ENCODE peak calls at places on chromosomes 1 and 21, in ten cellular contexts. Z is esophagus muscularis mucosa; O is effector memory CD4-positive, alpha-beta T cell; T is colonic mucosa; X is OCI-LY7; Q is cardiac muscle cell; S is heart right ventricle; V is stomach; B is CD4-positive, alpha-beta memory T cell; K is heart left ventricle. M is an unnamed sample. For H3K4me1, the result is how much of the 10 kb centered on the place peaks cover.

GRCh38 chr1:170881268-170882265 is 53.8 kb upstream of the MROH9 start:
- DNase-seq in Z (no peak), O (no peak), T (peak), X (no peak), Q (peak), S (no peak), V (no peak), B (no peak), K (no peak), M (no peak)

GRCh38 chr1:24910751-24911650 is 19.1 kb downstream of the RUNX3 start:
- DNase-seq in Z (no peak), O (peak), T (peak), X (no peak), Q (peak), S (no peak), V (peak), B (peak), K (no peak), M (no peak)

GRCh38 chr1:28482702-28483101 is 23.1 kb upstream of the RCC1 start:
- DNase-seq in Z (no peak), O (no peak), T (no peak), X (no peak), Q (no peak), S (no peak), V (no peak), B (no peak), K (no peak), M (no peak)

GRCh38 chr1:247845011-247845692 is 3.5 kb upstream of the OR11L1 start:
- DNase-seq in Z (no peak), O (no peak), T (no peak), X (no peak), Q (no peak), S (no peak), V (no peak), B (no peak), K (no peak), M (no peak)

GRCh38 chr1:169779970-169780369 is 14.7 kb downstream of the METTL18 start:
- DNase-seq in Z (no peak), O (no peak), T (no peak), X (no peak), Q (no peak), S (no peak), V (no peak), B (no peak), K (no peak), M (no peak)

GRCh38 chr1:26951821-26952497 is 8.3 kb downstream of the KDF1 start:
- DNase-seq in Z (no peak), O (no peak), T (no peak), X (no peak), Q (no peak), S (no peak), V (no peak), B (no peak), K (no peak), M (no peak)

GRCh38 chr1:152029144-152029936 is 7.5 kb downstream of the S100A11 start:
- DNase-seq in Z (no peak), O (no peak), T (no peak), X (peak), Q (peak), S (no peak), V (no peak), B (no peak), K (no peak), M (no peak)

GRCh38 chr1:223543559-223543958 is 121.9 kb downstream of the CAPN8 start:
- DNase-seq in Z (no peak), O (no peak), T (no peak), X (no peak), Q (no peak), S (no peak), V (no peak), B (no peak), K (no peak), M (no peak)

GRCh38 chr1:232290570-232290969 is 339.4 kb downstream of the SIPA1L2 start:
- DNase-seq in Z (no peak), O (no peak), T (no peak), X (no peak), Q (no peak), S (no peak), V (no peak), B (no peak), K (no peak), M (no peak)

GRCh38 chr1:163472267-163472666 is 150.5 kb downstream of the NUF2 start:
- DNase-seq in Z (no peak), O (no peak), T (peak), X (no peak), Q (no peak), S (no peak), V (no peak), B (no peak), K (no peak), M (no peak)

GRCh38 chr1:2049517-2050481 is at the start of gene PRKCZ:
- DNase-seq in Z (no peak), O (peak), T (peak), X (peak), Q (peak), S (peak), V (peak), B (peak), K (peak), M (peak)

GRCh38 chr1:22321917-22322316 is 129.7 kb upstream of the ZBTB40 start:
- DNase-seq in Z (no peak), O (no peak), T (no peak), X (no peak), Q (no peak), S (no peak), V (no peak), B (no peak), K (no peak), M (no peak)

GRCh38 chr1:40409467-40409866 is 35.9 kb downstream of the SMAP2 start:
- DNase-seq in Z (no peak), O (no peak), T (no peak), X (no peak), Q (no peak), S (no peak), V (no peak), B (no peak), K (no peak), M (no peak)

GRCh38 chr21:31213787-31214186 is 130.3 kb downstream of the TIAM1 start:
- DNase-seq in Z (no peak), O (no peak), T (no peak), X (no peak), Q (no peak), S (no peak), V (no peak), B (peak), K (no peak), M (no peak)

GRCh38 chr1:222711319-222712252 is 705 bp downstream of the AIDA start:
- DNase-seq in Z (no peak), O (peak), T (peak), X (peak), Q (peak), S (peak), V (peak), B (peak), K (peak), M (peak)

GRCh38 chr1:151143986-151144385 is 2.4 kb downstream of the SEMA6C start:
- DNase-seq in Z (no peak), O (no peak), T (no peak), X (no peak), Q (no peak), S (no peak), V (no peak), B (no peak), K (no peak), M (no peak)

GRCh38 chr1:110433213-110433612 is 17.7 kb upstream of the PROK1 start:
- DNase-seq in Z (no peak), O (no peak), T (no peak), X (no peak), Q (no peak), S (no peak), V (no peak), B (no peak), K (no peak), M (no peak)

GRCh38 chr1:1969505-1969900 is 34.1 kb downstream of the CFAP74 start:
- DNase-seq in Z (no peak), O (no peak), T (no peak), X (no peak), Q (no peak), S (no peak), V (no peak), B (no peak), K (no peak), M (no peak)

GRCh38 chr1:31196685-31197084 is 43.0 kb downstream of the NKAIN1 start:
- DNase-seq in Z (no peak), O (no peak), T (no peak), X (no peak), Q (peak), S (no peak), V (no peak), B (no peak), K (no peak), M (no peak)

GRCh38 chr1:156356875-156357534 is 12.0 kb upstream of the RHBG start:
- DNase-seq in Z (no peak), O (peak), T (peak), X (peak), Q (no peak), S (peak), V (peak), B (peak), K (peak), M (no peak)

GRCh38 chr21:39263372-39263771 is 50.1 kb downstream of the BRWD1 start:
- DNase-seq in Z (no peak), O (no peak), T (no peak), X (no peak), Q (peak), S (no peak), V (no peak), B (no peak), K (no peak), M (no peak)

GRCh38 chr1:32701421-32701911 is 1.1 kb downstream of the SYNC start:
- DNase-seq in Z (no peak), O (no peak), T (peak), X (no peak), Q (no peak), S (no peak), V (no peak), B (no peak), K (peak), M (no peak)

GRCh38 chr1:29195875-29196274 is 14.2 kb upstream of the SRSF4 start:
- DNase-seq in Z (no peak), O (no peak), T (no peak), X (no peak), Q (no peak), S (no peak), V (peak), B (no peak), K (no peak), M (no peak)

GRCh38 chr1:2937805-2938204 is 83.5 kb upstream of the ACTRT2 start:
- DNase-seq in Z (no peak), O (no peak), T (no peak), X (no peak), Q (no peak), S (no peak), V (no peak), B (no peak), K (no peak), M (no peak)

GRCh38 chr1:97441966-97442365 is 478.9 kb downstream of the DPYD start:
- DNase-seq in Z (no peak), O (no peak), T (no peak), X (no peak), Q (no peak), S (no peak), V (no peak), B (no peak), K (no peak), M (no peak)

GRCh38 chr1:119679223-119679622 is 31.2 kb upstream of the ZNF697 start:
- DNase-seq in Z (no peak), O (no peak), T (no peak), X (no peak), Q (no peak), S (no peak), V (no peak), B (no peak), K (no peak), M (no peak)

GRCh38 chr1:13749543-13750307 is 49.7 kb downstream of the PRDM2 start:
- DNase-seq in Z (peak), O (no peak), T (no peak), X (peak), Q (peak), S (peak), V (peak), B (no peak), K (peak), M (peak)

GRCh38 chr1:111302374-111302773 is 11.7 kb downstream of the CHIA start:
- DNase-seq in Z (no peak), O (no peak), T (no peak), X (no peak), Q (no peak), S (no peak), V (no peak), B (no peak), K (no peak), M (no peak)

GRCh38 chr1:239952348-239953307 is 139.1 kb upstream of the FMN2 start:
- DNase-seq in Z (no peak), O (no peak), T (no peak), X (no peak), Q (peak), S (no peak), V (no peak), B (no peak), K (no peak), M (no peak)

GRCh38 chr1:246160905-246161304 is 346.2 kb downstream of the SMYD3 start:
- DNase-seq in Z (peak), O (no peak), T (no peak), X (no peak), Q (no peak), S (no peak), V (no peak), B (no peak), K (no peak), M (no peak)

GRCh38 chr1:58596631-58597052 is 19.6 kb upstream of the TACSTD2 start:
- DNase-seq in Z (no peak), O (no peak), T (no peak), X (no peak), Q (no peak), S (no peak), V (no peak), B (no peak), K (no peak), M (no peak)

GRCh38 chr1:44024903-44025525 is 6.2 kb downstream of the SLC6A9 start:
- DNase-seq in Z (no peak), O (no peak), T (no peak), X (no peak), Q (no peak), S (no peak), V (no peak), B (no peak), K (no peak), M (no peak)
- H3K4me1 ChIP-seq in Z (under half), O (under half), T (under half), X (under half), Q (under half), S (under half), V (under half), B (under half), K (under half), M (under half)

DNA sequence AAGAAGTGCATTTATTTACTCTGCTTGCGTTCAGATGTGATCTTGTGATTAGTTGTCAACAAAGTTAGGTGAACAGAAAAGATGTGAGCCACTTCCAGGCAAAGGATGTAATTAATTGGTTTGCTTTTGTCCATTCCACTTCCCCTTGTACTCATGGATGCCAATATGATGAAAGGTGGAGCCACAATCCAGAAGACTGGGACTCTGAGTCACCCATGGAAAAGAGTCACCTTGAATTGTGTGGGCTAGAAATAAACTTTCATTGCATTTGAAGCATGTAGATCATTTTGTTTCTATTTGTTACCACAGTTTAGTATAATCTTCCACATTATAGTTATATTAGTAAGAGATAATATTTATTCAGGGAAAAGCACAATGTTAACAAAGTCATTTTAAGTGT is 684.2 kb downstream of the LTN1 start:
- DNase-seq in Z (no peak), O (no peak), T (no peak), X (no peak), Q (no peak), S (no peak), V (no peak), B (no peak), K (no peak), M (no peak)
- H3K4me1 ChIP-seq in Z (under half), O (under half), T (under half), X (under half), Q (under half), S (under half), V (under half), B (under half), K (under half), M (under half)

GRCh38 chr1:184052194-184052559 is 647 bp downstream of the TSEN15 start:
- DNase-seq in Z (no peak), O (no peak), T (no peak), X (peak), Q (peak), S (no peak), V (no peak), B (no peak), K (no peak), M (no peak)

GRCh38 chr1:184051138-184051484 is 419 bp upstream of the TSEN15 start:
- DNase-seq in Z (no peak), O (no peak), T (no peak), X (no peak), Q (no peak), S (no peak), V (no peak), B (no peak), K (no peak), M (no peak)

GRCh38 chr1:184053881-184054280 is 2.4 kb downstream of the TSEN15 start:
- DNase-seq in Z (no peak), O (no peak), T (no peak), X (no peak), Q (no peak), S (no peak), V (no peak), B (no peak), K (no peak), M (no peak)

GRCh38 chr1:184051485-184052193 is at the start of gene TSEN15:
- DNase-seq in Z (no peak), O (no peak), T (peak), X (peak), Q (peak), S (peak), V (peak), B (peak), K (peak), M (peak)

DNA sequence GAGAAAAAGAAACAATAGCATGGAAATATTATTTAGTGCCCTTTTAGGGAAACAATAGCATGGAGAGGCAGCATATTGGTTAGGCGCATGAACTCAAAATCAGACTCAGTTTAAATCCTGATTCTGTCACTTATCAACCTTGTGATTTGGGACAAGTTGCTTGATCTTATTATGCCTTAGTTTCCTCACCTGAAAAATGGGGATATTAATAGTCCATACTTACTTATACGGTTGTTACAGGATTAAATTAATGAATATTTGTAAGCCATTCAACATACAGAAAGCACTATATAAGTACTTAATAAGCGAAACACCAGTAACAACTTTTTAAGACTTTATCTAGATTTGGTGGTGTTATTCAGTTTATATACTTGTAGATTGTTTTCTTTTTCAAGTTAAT is 1.2 kb downstream of the TSEN15 start:
- DNase-seq in Z (no peak), O (no peak), T (no peak), X (no peak), Q (no peak), S (no peak), V (no peak), B (no peak), K (no peak), M (no peak)
- H3K4me1 ChIP-seq in Z (half or more), O (under half), T (under half), X (under half), Q (under half), S (under half), V (under half), B (under half), K (under half), M (under half)

GRCh38 chr1:160411963-160412362 is 11.6 kb downstream of the VANGL2 start:
- DNase-seq in Z (no peak), O (no peak), T (no peak), X (no peak), Q (no peak), S (no peak), V (no peak), B (no peak), K (no peak), M (no peak)

GRCh38 chr1:160408864-160409263 is 8.5 kb downstream of the VANGL2 start:
- DNase-seq in Z (no peak), O (no peak), T (no peak), X (no peak), Q (no peak), S (no peak), V (no peak), B (no peak), K (no peak), M (no peak)

GRCh38 chr1:160411231-160411630 is 10.9 kb downstream of the VANGL2 start:
- DNase-seq in Z (no peak), O (no peak), T (no peak), X (no peak), Q (no peak), S (no peak), V (no peak), B (no peak), K (no peak), M (no peak)

GRCh38 chr1:160407819-160408801 is 7.7 kb downstream of the VANGL2 start:
- DNase-seq in Z (no peak), O (no peak), T (peak), X (no peak), Q (peak), S (no peak), V (no peak), B (no peak), K (no peak), M (peak)

DNA sequence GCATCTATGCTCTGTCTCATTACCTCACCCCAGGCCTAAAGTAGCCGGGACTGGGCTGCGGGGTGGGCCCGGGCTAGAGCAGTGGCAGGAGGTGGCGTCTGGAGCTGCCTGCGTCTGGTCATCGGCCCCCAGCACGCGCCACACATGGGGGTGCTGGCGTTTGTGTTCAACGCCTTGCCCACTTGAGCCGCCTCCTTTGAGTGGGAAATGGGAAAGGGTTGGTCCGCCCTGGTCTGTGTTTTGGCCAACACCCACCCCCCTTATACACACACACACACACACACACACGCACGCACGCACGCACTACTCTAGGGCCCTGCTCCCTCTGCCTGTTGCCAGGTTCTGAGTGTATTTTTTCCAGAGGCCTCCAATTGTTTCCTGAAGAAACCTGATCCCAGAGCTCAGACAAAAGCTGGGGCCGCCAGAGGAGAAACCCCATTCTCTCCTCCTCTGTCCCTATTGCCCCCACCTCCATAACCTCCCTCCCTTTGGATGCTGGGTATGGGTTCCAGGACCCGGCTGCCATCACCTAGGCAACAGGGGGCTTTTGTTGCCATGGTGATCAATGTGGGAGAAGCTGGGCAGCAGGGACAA is 10.1 kb downstream of the VANGL2 start:
- DNase-seq in Z (no peak), O (no peak), T (no peak), X (no peak), Q (peak), S (no peak), V (no peak), B (no peak), K (no peak), M (no peak)
- H3K4me1 ChIP-seq in Z (under half), O (under half), T (under half), X (under half), Q (under half), S (under half), V (under half), B (under half), K (under half), M (under half)

GRCh38 chr1:67752306-67752705 is 67.3 kb downstream of the GADD45A start:
- DNase-seq in Z (no peak), O (no peak), T (no peak), X (no peak), Q (peak), S (no peak), V (no peak), B (no peak), K (no peak), M (no peak)

GRCh38 chr1:67748630-67749029 is 63.6 kb downstream of the GADD45A start:
- DNase-seq in Z (no peak), O (no peak), T (peak), X (no peak), Q (peak), S (no peak), V (no peak), B (no peak), K (no peak), M (no peak)

GRCh38 chr1:67749263-67749843 is 64.4 kb downstream of the GADD45A start:
- DNase-seq in Z (no peak), O (no peak), T (peak), X (no peak), Q (no peak), S (no peak), V (peak), B (no peak), K (no peak), M (no peak)

GRCh38 chr1:67749844-67750689 is 65.1 kb downstream of the GADD45A start:
- DNase-seq in Z (no peak), O (no peak), T (no peak), X (no peak), Q (peak), S (no peak), V (no peak), B (no peak), K (no peak), M (no peak)

GRCh38 chr1:67750690-67751052 is 65.7 kb downstream of the GADD45A start:
- DNase-seq in Z (no peak), O (no peak), T (no peak), X (no peak), Q (no peak), S (no peak), V (no peak), B (no peak), K (no peak), M (no peak)
- H3K4me1 ChIP-seq in Z (half or more), O (under half), T (under half), X (half or more), Q (under half), S (half or more), V (half or more), B (under half), K (under half), M (under half)

GRCh38 chr1:19372602-19373001 is 60.5 kb downstream of the SLC66A1 start:
- DNase-seq in Z (no peak), O (no peak), T (no peak), X (no peak), Q (no peak), S (no peak), V (no peak), B (no peak), K (no peak), M (no peak)
- H3K4me1 ChIP-seq in Z (half or more), O (under half), T (under half), X (under half), Q (under half), S (half or more), V (under half), B (under half), K (under half), M (under half)